ENCODE peak calls at places on chromosome 1, in five cellular contexts. One of them, this sample, is unnamed.

GRCh38 chr1:19189270-19189669 is 20.8 kb downstream of the UBR4 start:
- DNase-seq in GM04503: no peak
- DNase-seq in chondrocyte: no peak
- DNase-seq in mesothelial cell of epicardium: no peak
- DNase-seq in iris pigment epithelial cell: no peak
- DNase-seq in this sample: no peak

GRCh38 chr1:155910621-155911121 is 478 bp downstream of the RIT1 start:
- DNase-seq in GM04503: no peak
- DNase-seq in chondrocyte: no peak
- DNase-seq in mesothelial cell of epicardium: no peak
- DNase-seq in iris pigment epithelial cell: peak; percentile 44
- DNase-seq in this sample: no peak

GRCh38 chr1:237267743-237268142 is 225.8 kb downstream of the RYR2 start:
- DNase-seq in GM04503: no peak
- DNase-seq in chondrocyte: no peak
- DNase-seq in mesothelial cell of epicardium: no peak
- DNase-seq in iris pigment epithelial cell: no peak
- DNase-seq in this sample: no peak

GRCh38 chr1:217747156-217747769 is 116.1 kb downstream of the SPATA17 start:
- DNase-seq in GM04503: no peak
- DNase-seq in chondrocyte: no peak
- DNase-seq in mesothelial cell of epicardium: no peak
- DNase-seq in iris pigment epithelial cell: peak; percentile 34
- DNase-seq in this sample: no peak

GRCh38 chr1:177975588-177976495 is 6.0 kb upstream of the SEC16B start:
- DNase-seq in GM04503: peak; percentile 32
- DNase-seq in chondrocyte: no peak
- DNase-seq in mesothelial cell of epicardium: no peak
- DNase-seq in iris pigment epithelial cell: peak; percentile 76
- DNase-seq in this sample: no peak

GRCh38 chr1:12143631-12144155 is 23.1 kb upstream of the TNFRSF1B start:
- DNase-seq in GM04503: peak; percentile 98
- DNase-seq in chondrocyte: no peak
- DNase-seq in mesothelial cell of epicardium: no peak
- DNase-seq in iris pigment epithelial cell: peak; percentile 97
- DNase-seq in this sample: peak; percentile 19

GRCh38 chr1:51629918-51630317 is 13.0 kb downstream of the OSBPL9 start:
- DNase-seq in GM04503: no peak
- DNase-seq in chondrocyte: no peak
- DNase-seq in mesothelial cell of epicardium: no peak
- DNase-seq in iris pigment epithelial cell: no peak
- DNase-seq in this sample: no peak

GRCh38 chr1:45266151-45266801 is 59.9 kb upstream of the ZSWIM5 start:
- DNase-seq in GM04503: peak; percentile 21
- DNase-seq in chondrocyte: no peak
- DNase-seq in mesothelial cell of epicardium: no peak
- DNase-seq in iris pigment epithelial cell: peak; percentile 91
- DNase-seq in this sample: no peak

GRCh38 chr1:31723828-31724359 is 20.1 kb upstream of the COL16A1 start:
- DNase-seq in GM04503: no peak
- DNase-seq in chondrocyte: peak; percentile 91
- DNase-seq in mesothelial cell of epicardium: peak; percentile 91
- DNase-seq in iris pigment epithelial cell: peak; percentile 57
- DNase-seq in this sample: no peak